ENCODE peak calls at places on chromosomes 2 and 18, in eight cellular contexts. Z, J, L, H, R, V, B and N are unnamed samples.

GRCh38 chr18:57784034-57784815 is 18.9 kb downstream of the ATP8B1 start:
- DNase-seq in Z (no peak), J (no peak), L (no peak), H (peak), R (no peak), V (no peak), B (no peak), N (no peak)

GRCh38 chr18:9181275-9181674 is 44.7 kb downstream of the ANKRD12 start:
- DNase-seq in Z (no peak), J (no peak), L (no peak), H (no peak), R (no peak), V (no peak), B (no peak), N (no peak)

GRCh38 chr2:150468350-150468960 is 19.0 kb downstream of the RND3 start:
- DNase-seq in Z (no peak), J (no peak), L (no peak), H (no peak), R (no peak), V (no peak), B (no peak), N (no peak)

GRCh38 chr2:168008796-168009195 is 238.6 kb downstream of the STK39 start:
- DNase-seq in Z (no peak), J (no peak), L (no peak), H (no peak), R (no peak), V (no peak), B (no peak), N (no peak)

GRCh38 chr2:172743143-172743542 is 7.5 kb downstream of the RAPGEF4 start:
- DNase-seq in Z (no peak), J (no peak), L (peak), H (no peak), R (no peak), V (no peak), B (no peak), N (no peak)

GRCh38 chr2:178363252-178363651 is 87.7 kb downstream of the PRKRA start:
- DNase-seq in Z (no peak), J (no peak), L (no peak), H (peak), R (no peak), V (no peak), B (no peak), N (no peak)

GRCh38 chr2:95023222-95023597 is 2.3 kb upstream of the MAL start:
- DNase-seq in Z (no peak), J (peak), L (peak), H (no peak), R (peak), V (peak), B (no peak), N (peak)

GRCh38 chr18:71336811-71337210 is 1048.0 kb downstream of the SOCS6 start:
- DNase-seq in Z (no peak), J (no peak), L (peak), H (no peak), R (no peak), V (no peak), B (no peak), N (no peak)

GRCh38 chr2:160306985-160307384 is 106.9 kb upstream of the ITGB6 start:
- DNase-seq in Z (no peak), J (no peak), L (no peak), H (no peak), R (no peak), V (no peak), B (peak), N (no peak)

GRCh38 chr2:20666364-20667150 is at the start of gene GDF7:
- DNase-seq in Z (no peak), J (no peak), L (no peak), H (no peak), R (no peak), V (no peak), B (no peak), N (peak)

GRCh38 chr2:240467659-240468299 is 32.3 kb downstream of the GPC1 start:
- DNase-seq in Z (peak), J (peak), L (no peak), H (no peak), R (no peak), V (no peak), B (no peak), N (no peak)

GRCh38 chr18:44541159-44541558 is 139.5 kb upstream of the SETBP1 start:
- DNase-seq in Z (no peak), J (no peak), L (no peak), H (no peak), R (no peak), V (no peak), B (no peak), N (no peak)

GRCh38 chr2:70613510-70613909 is 59.9 kb upstream of the TGFA start:
- DNase-seq in Z (no peak), J (no peak), L (no peak), H (no peak), R (no peak), V (no peak), B (no peak), N (no peak)

GRCh38 chr2:46135230-46135555 is 162.0 kb upstream of the EPAS1 start:
- DNase-seq in Z (no peak), J (no peak), L (no peak), H (no peak), R (no peak), V (no peak), B (no peak), N (no peak)

GRCh38 chr2:23601301-23601965 is 216.5 kb downstream of the KLHL29 start:
- DNase-seq in Z (no peak), J (no peak), L (no peak), H (no peak), R (no peak), V (no peak), B (no peak), N (no peak)

GRCh38 chr2:127591221-127591923 is 54.6 kb upstream of the GPR17 start:
- DNase-seq in Z (peak), J (peak), L (peak), H (peak), R (peak), V (peak), B (peak), N (peak)

GRCh38 chr2:220894069-220894468 is 678.0 kb downstream of the EPHA4 start:
- DNase-seq in Z (no peak), J (no peak), L (no peak), H (no peak), R (no peak), V (no peak), B (no peak), N (no peak)

GRCh38 chr18:9546468-9546867 is 67.9 kb downstream of the PPP4R1 start:
- DNase-seq in Z (no peak), J (no peak), L (no peak), H (no peak), R (no peak), V (no peak), B (no peak), N (no peak)

GRCh38 chr2:105734762-105735538 is 9.8 kb upstream of the NCK2 start:
- DNase-seq in Z (no peak), J (no peak), L (no peak), H (peak), R (no peak), V (no peak), B (no peak), N (no peak)

GRCh38 chr18:31102941-31103340 is 720 bp upstream of the DSC2 start:
- DNase-seq in Z (no peak), J (no peak), L (no peak), H (no peak), R (no peak), V (no peak), B (no peak), N (no peak)

GRCh38 chr18:78192044-78192443 is 787.6 kb upstream of the SALL3 start:
- DNase-seq in Z (no peak), J (no peak), L (peak), H (no peak), R (no peak), V (no peak), B (no peak), N (no peak)

GRCh38 chr2:44168684-44169154 is at the start of gene PPM1B:
- DNase-seq in Z (peak), J (peak), L (no peak), H (no peak), R (peak), V (peak), B (no peak), N (no peak)

GRCh38 chr2:27134781-27135470 is 490 bp upstream of the PREB start:
- DNase-seq in Z (no peak), J (no peak), L (no peak), H (no peak), R (no peak), V (no peak), B (no peak), N (no peak)